ENCODE peak calls at places on chromosome 17, in ten cellular contexts. R is ovary; Q is CD8-positive, alpha-beta T cell; C is endodermal cell; T is body of pancreas; I is A549; X is Caco-2; E is RWPE2; Y is neural progenitor cell; J is mucosa of descending colon. N is an unnamed sample.

GRCh38 chr17:79558573-79558900 is 52.3 kb downstream of the RBFOX3 start:
- DNase-seq in R (no peak), Q (no peak), C (no peak), T (no peak), I (no peak), X (no peak), E (no peak), Y (no peak), J (no peak), N (no peak)

GRCh38 chr17:50213026-50214015 is 11.9 kb upstream of the COL1A1 start:
- DNase-seq in R (peak; percentile 14), Q (peak; percentile 40), C (peak; percentile 92), T (no peak), I (peak; percentile 37), X (no peak), E (peak; percentile 55), Y (peak; percentile 71), J (no peak), N (peak; percentile 50)

GRCh38 chr17:80029235-80029974 is 6.3 kb downstream of the TBC1D16 start:
- DNase-seq in R (peak; percentile 84), Q (no peak), C (peak; percentile 71), T (peak; percentile 97), I (no peak), X (no peak), E (no peak), Y (no peak), J (peak; percentile 53), N (no peak)

GRCh38 chr17:37802712-37803416 is 58.0 kb upstream of the HNF1B start:
- DNase-seq in R (no peak), Q (no peak), C (no peak), T (no peak), I (no peak), X (no peak), E (no peak), Y (no peak), J (no peak), N (no peak)

GRCh38 chr17:82064433-82065192 is 991 bp downstream of the DUS1L start:
- DNase-seq in R (no peak), Q (no peak), C (no peak), T (no peak), I (no peak), X (no peak), E (no peak), Y (no peak), J (peak; percentile 73), N (no peak)

GRCh38 chr17:65794572-65794971 is 233.1 kb upstream of the AXIN2 start:
- DNase-seq in R (no peak), Q (no peak), C (peak; percentile 78), T (no peak), I (peak; percentile 63), X (peak; percentile 52), E (no peak), Y (peak; percentile 45), J (peak; percentile 28), N (no peak)

GRCh38 chr17:67260051-67260987 is 15.3 kb upstream of the HELZ start:
- DNase-seq in R (peak; percentile 42), Q (no peak), C (no peak), T (peak; percentile 13), I (peak; percentile 48), X (no peak), E (peak; percentile 56), Y (no peak), J (no peak), N (no peak)

GRCh38 chr17:67139784-67140665 is 95.7 kb downstream of the CACNG1 start:
- DNase-seq in R (no peak), Q (no peak), C (peak; percentile 81), T (peak; percentile 84), I (peak; percentile 31), X (no peak), E (no peak), Y (peak; percentile 23), J (no peak), N (no peak)

GRCh38 chr17:13776027-13776551 is 174.4 kb upstream of the HS3ST3A1 start:
- DNase-seq in R (peak; percentile 19), Q (no peak), C (no peak), T (no peak), I (no peak), X (no peak), E (no peak), Y (no peak), J (no peak), N (no peak)

DNA sequence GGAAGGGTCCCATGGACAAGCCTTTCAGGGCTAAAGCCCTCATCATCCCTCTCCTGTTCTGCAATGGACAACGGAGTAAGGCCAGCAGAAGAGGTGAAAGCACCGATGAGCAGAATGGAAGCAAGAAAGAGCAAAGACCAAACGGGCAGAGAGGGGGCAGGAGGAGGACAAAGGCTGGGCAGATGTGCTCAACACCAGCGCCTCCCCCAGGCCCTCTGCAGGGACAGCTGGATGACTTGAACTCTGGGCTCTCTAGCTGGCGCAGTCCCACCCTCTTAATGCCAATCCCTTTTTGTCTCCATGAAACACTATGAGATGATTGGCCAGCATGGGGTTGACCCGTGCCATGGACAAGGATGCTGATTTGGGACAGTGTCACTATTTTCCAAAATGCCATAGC is 22.0 kb downstream of the ACLY start:
- DNase-seq in R (no peak), Q (no peak), C (no peak), T (no peak), I (no peak), X (no peak), E (no peak), Y (no peak), J (no peak), N (no peak)
- TF ChIP-seq CTCF in R (no peak), Q (no peak), C (peak; percentile 28), T (no peak), I (no peak), X (no peak), E (no peak), Y (no peak), J (no peak), N (no peak)

GRCh38 chr17:51636291-51636690 is 375.9 kb downstream of the UTP18 start:
- DNase-seq in R (no peak), Q (no peak), C (peak; percentile 88), T (no peak), I (peak; percentile 39), X (no peak), E (no peak), Y (peak; percentile 11), J (no peak), N (no peak)

GRCh38 chr17:51643702-51644490 is 383.6 kb downstream of the UTP18 start:
- DNase-seq in R (no peak), Q (no peak), C (no peak), T (no peak), I (peak; percentile 51), X (no peak), E (no peak), Y (no peak), J (no peak), N (no peak)

GRCh38 chr17:51638909-51639308 is 378.6 kb downstream of the UTP18 start:
- DNase-seq in R (no peak), Q (no peak), C (no peak), T (no peak), I (no peak), X (no peak), E (no peak), Y (no peak), J (no peak), N (no peak)

GRCh38 chr17:51641999-51642398 is 381.7 kb downstream of the UTP18 start:
- DNase-seq in R (no peak), Q (no peak), C (no peak), T (no peak), I (no peak), X (no peak), E (no peak), Y (no peak), J (no peak), N (no peak)

DNA sequence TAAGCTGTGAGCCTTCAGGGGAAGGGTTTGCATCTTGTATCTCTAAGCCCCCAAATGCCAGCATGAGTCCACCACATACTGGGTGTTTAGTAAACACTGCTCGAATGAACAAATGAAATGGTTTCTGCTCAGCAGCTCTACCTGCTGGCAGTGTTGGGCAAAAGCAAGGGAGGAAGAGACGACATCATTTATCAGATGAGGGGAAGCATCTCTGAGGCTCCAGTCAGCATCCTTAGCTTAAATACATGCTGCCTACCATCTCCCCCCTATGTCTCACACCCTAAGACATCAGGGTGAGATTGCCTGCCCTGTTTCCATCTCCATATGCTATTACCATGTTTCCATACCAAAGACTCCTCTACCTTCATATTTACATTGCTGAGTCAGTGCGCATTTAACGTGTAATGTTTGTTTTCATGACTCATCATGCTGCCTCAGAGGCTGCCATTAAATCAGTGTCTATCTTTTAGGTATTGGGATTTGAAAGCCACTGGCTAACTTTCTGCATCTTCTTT is 379.8 kb downstream of the UTP18 start:
- DNase-seq in R (no peak), Q (no peak), C (peak; percentile 93), T (no peak), I (peak; percentile 85), X (no peak), E (no peak), Y (peak; percentile 69), J (no peak), N (no peak)
- TF ChIP-seq CTCF in R (no peak), Q (no peak), C (peak; percentile 86), T (no peak), I (peak; percentile 55), X (peak; percentile 52), E (peak; percentile 21), Y (peak; percentile 67), J (no peak), N (no peak)

GRCh38 chr17:31393749-31394146 is 2.3 kb downstream of the RAB11FIP4 start:
- DNase-seq in R (no peak), Q (no peak), C (no peak), T (peak; percentile 1), I (no peak), X (no peak), E (no peak), Y (no peak), J (no peak), N (no peak)
- TF ChIP-seq CTCF in R (no peak), Q (no peak), C (no peak), T (no peak), I (no peak), X (no peak), E (no peak), Y (no peak), J (no peak), N (no peak)

GRCh38 chr17:557371-557770 is 157.3 kb downstream of the VPS53 start:
- DNase-seq in R (no peak), Q (no peak), C (no peak), T (no peak), I (no peak), X (no peak), E (no peak), Y (no peak), J (no peak), N (no peak)

GRCh38 chr17:561118-561517 is 153.5 kb downstream of the VPS53 start:
- DNase-seq in R (no peak), Q (no peak), C (no peak), T (no peak), I (no peak), X (no peak), E (no peak), Y (no peak), J (no peak), N (no peak)

GRCh38 chr17:560379-560935 is 154.2 kb downstream of the VPS53 start:
- DNase-seq in R (no peak), Q (no peak), C (no peak), T (no peak), I (no peak), X (no peak), E (no peak), Y (no peak), J (no peak), N (no peak)

GRCh38 chr17:559699-560378 is 154.8 kb downstream of the VPS53 start:
- DNase-seq in R (no peak), Q (no peak), C (no peak), T (peak; percentile 14), I (peak; percentile 53), X (no peak), E (no peak), Y (no peak), J (no peak), N (no peak)

GRCh38 chr17:556431-556995 is 158.1 kb downstream of the VPS53 start:
- DNase-seq in R (no peak), Q (no peak), C (no peak), T (no peak), I (no peak), X (no peak), E (no peak), Y (peak; percentile 3), J (no peak), N (no peak)
- TF ChIP-seq CTCF in R (no peak), Q (no peak), C (peak; percentile 39), T (no peak), I (no peak), X (peak; percentile 10), E (no peak), Y (peak; percentile 15), J (no peak), N (no peak)